ENCODE peak calls at places on chromosomes 5 and 9, in six cellular contexts. E is left ventricle myocardium inferior, H is fibroblast of lung, W is PC-3, Z is SK-N-SH, U is foreskin fibroblast. D is an unnamed sample.

GRCh38 chr5:38847549-38848341 is 1.9 kb downstream of the OSMR start:
- DNase-seq in E (no peak), H (no peak), W (peak; percentile 41), Z (no peak), U (peak; percentile 38), D (no peak)

GRCh38 chr9:21936161-21936560 is 58.0 kb downstream of the CDKN2A start:
- DNase-seq in E (no peak), H (no peak), W (no peak), Z (no peak), U (no peak), D (peak; percentile 23)

GRCh38 chr9:92163276-92163675 is 48.1 kb upstream of the SPTLC1 start:
- DNase-seq in E (no peak), H (no peak), W (no peak), Z (no peak), U (no peak), D (no peak)

GRCh38 chr9:83198336-83198735 is 135.4 kb upstream of the RASEF start:
- DNase-seq in E (no peak), H (no peak), W (no peak), Z (no peak), U (no peak), D (no peak)

GRCh38 chr9:109591691-109592090 is 93.6 kb upstream of the PTPN3 start:
- DNase-seq in E (no peak), H (no peak), W (no peak), Z (no peak), U (no peak), D (no peak)

GRCh38 chr9:91245432-91246313 is 116.0 kb downstream of the AUH start:
- DNase-seq in E (no peak), H (peak; percentile 39), W (peak; percentile 69), Z (no peak), U (peak; percentile 60), D (no peak)

GRCh38 chr5:178415353-178415752 is 174.8 kb downstream of the COL23A1 start:
- DNase-seq in E (no peak), H (no peak), W (no peak), Z (peak; percentile 13), U (no peak), D (no peak)

GRCh38 chr5:139137703-139138102 is 60.5 kb downstream of the SIL1 start:
- DNase-seq in E (no peak), H (peak; percentile 45), W (peak; percentile 14), Z (peak; percentile 47), U (peak; percentile 20), D (peak; percentile 6)

GRCh38 chr5:159975462-159976019 is 33.4 kb upstream of the TTC1 start:
- DNase-seq in E (no peak), H (peak; percentile 90), W (peak; percentile 66), Z (peak; percentile 36), U (peak; percentile 94), D (peak; percentile 97)

GRCh38 chr5:89396262-89396975 is 513.4 kb upstream of the MEF2C start:
- DNase-seq in E (no peak), H (peak; percentile 61), W (no peak), Z (no peak), U (peak; percentile 62), D (no peak)

GRCh38 chr9:93268551-93269314 is 84.8 kb downstream of the WNK2 start:
- DNase-seq in E (no peak), H (no peak), W (no peak), Z (peak; percentile 8), U (no peak), D (no peak)

GRCh38 chr9:104091708-104092107 is 2.4 kb upstream of the SMC2 start:
- DNase-seq in E (no peak), H (peak; percentile 89), W (no peak), Z (no peak), U (no peak), D (no peak)

GRCh38 chr5:12204761-12205160 is 300.5 kb upstream of the CTNND2 start:
- DNase-seq in E (no peak), H (no peak), W (no peak), Z (no peak), U (no peak), D (no peak)

GRCh38 chr9:127018935-127019334 is 103.5 kb downstream of the ANGPTL2 start:
- DNase-seq in E (no peak), H (peak; percentile 66), W (no peak), Z (no peak), U (peak; percentile 72), D (no peak)

GRCh38 chr5:141740885-141741284 is 58.9 kb upstream of the ARAP3 start:
- DNase-seq in E (no peak), H (no peak), W (no peak), Z (no peak), U (no peak), D (no peak)

GRCh38 chr5:69105996-69106906 is 12.4 kb downstream of the SLC30A5 start:
- DNase-seq in E (no peak), H (no peak), W (no peak), Z (peak; percentile 16), U (no peak), D (no peak)

GRCh38 chr5:5169466-5169865 is 29.3 kb downstream of the ADAMTS16 start:
- DNase-seq in E (no peak), H (no peak), W (no peak), Z (no peak), U (no peak), D (no peak)

GRCh38 chr9:91720313-91720712 is 229.7 kb downstream of the ROR2 start:
- DNase-seq in E (no peak), H (peak; percentile 27), W (no peak), Z (no peak), U (peak; percentile 29), D (no peak)

GRCh38 chr5:128427901-128428300 is 110.1 kb downstream of the FBN2 start:
- DNase-seq in E (no peak), H (no peak), W (no peak), Z (no peak), U (no peak), D (no peak)

GRCh38 chr5:55498466-55498865 is 36.3 kb downstream of the PLPP1 start:
- DNase-seq in E (no peak), H (peak; percentile 15), W (no peak), Z (no peak), U (no peak), D (no peak)

GRCh38 chr5:95720094-95720793 is 10.9 kb upstream of the RHOBTB3 start:
- DNase-seq in E (no peak), H (peak; percentile 32), W (no peak), Z (no peak), U (no peak), D (no peak)

GRCh38 chr9:134982311-134982710 is 64.6 kb upstream of the FCN1 start:
- DNase-seq in E (no peak), H (no peak), W (no peak), Z (no peak), U (no peak), D (no peak)

GRCh38 chr9:134984372-134985240 is 66.9 kb upstream of the FCN1 start:
- DNase-seq in E (no peak), H (no peak), W (no peak), Z (peak; percentile 53), U (no peak), D (no peak)

GRCh38 chr9:134983506-134984371 is 66.0 kb upstream of the FCN1 start:
- DNase-seq in E (no peak), H (no peak), W (no peak), Z (no peak), U (no peak), D (no peak)

GRCh38 chr9:134981829-134982228 is 64.1 kb upstream of the FCN1 start:
- DNase-seq in E (no peak), H (no peak), W (no peak), Z (no peak), U (no peak), D (no peak)

DNA sequence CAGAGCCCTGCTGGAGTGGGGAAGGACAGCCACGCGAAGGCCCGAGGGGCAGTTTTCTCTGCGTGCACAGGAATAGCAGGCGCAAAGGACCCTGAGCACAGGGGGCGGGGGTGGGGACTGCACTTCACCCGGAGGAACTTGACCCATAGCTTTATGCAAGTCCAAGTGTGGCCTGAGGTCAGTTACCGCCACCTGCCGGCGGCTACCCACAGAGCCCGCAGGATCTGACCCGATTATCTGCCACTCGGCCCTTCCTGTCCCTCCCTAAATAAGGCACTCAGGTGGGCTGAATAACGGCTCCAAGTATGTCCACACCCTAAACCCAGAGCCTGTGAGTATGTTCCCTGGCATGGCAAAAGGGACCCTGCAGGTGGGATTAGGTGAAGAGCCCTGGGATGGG is 65.4 kb upstream of the FCN1 start:
- DNase-seq in E (peak; percentile 58), H (no peak), W (peak; percentile 3), Z (no peak), U (no peak), D (no peak)
- TF ChIP-seq CTCF in E (peak; percentile 80), H (peak; percentile 31), W (peak; percentile 25), Z (no peak), U (no peak), D (peak; percentile 9)

DNA sequence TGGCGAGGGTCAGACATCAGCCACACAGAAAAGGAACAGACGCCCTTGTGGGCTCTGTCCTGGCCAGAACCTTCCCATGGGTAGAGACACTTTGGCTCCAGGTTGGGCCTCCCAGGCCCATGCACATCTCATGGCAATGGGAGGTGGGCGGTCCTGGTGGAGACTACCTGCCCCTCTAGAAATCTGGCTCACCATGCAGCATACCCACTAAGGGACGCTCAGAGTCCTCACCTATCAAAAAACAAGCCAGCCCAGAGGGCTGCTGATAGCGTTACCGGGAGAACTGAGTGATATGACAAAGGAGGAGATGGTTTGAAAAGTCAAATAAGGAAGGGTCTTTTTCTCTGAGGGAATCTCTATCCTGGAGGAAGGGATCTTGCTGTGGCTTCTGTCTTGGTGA is 62.1 kb downstream of the C5orf15 start:
- DNase-seq in E (no peak), H (no peak), W (no peak), Z (no peak), U (no peak), D (no peak)
- TF ChIP-seq CTCF in E (no peak), H (no peak), W (no peak), Z (no peak), U (no peak), D (no peak)

GRCh38 chr9:125238915-125239446 is 2.2 kb downstream of the HSPA5 start:
- DNase-seq in E (no peak), H (no peak), W (no peak), Z (no peak), U (no peak), D (no peak)

GRCh38 chr9:125239631-125240597 is 1.2 kb downstream of the HSPA5 start:
- DNase-seq in E (no peak), H (no peak), W (no peak), Z (no peak), U (no peak), D (no peak)

GRCh38 chr9:125240649-125240999 is 519 bp downstream of the HSPA5 start:
- DNase-seq in E (no peak), H (peak; percentile 28), W (peak; percentile 22), Z (no peak), U (peak; percentile 45), D (no peak)

GRCh38 chr9:125241863-125242739 is 958 bp upstream of the HSPA5 start:
- DNase-seq in E (peak; percentile 29), H (no peak), W (no peak), Z (peak; percentile 53), U (peak; percentile 54), D (peak; percentile 22)

GRCh38 chr9:125241000-125241862 is at the start of gene HSPA5:
- DNase-seq in E (peak; percentile 100), H (peak; percentile 99), W (peak; percentile 97), Z (peak; percentile 97), U (peak; percentile 100), D (peak; percentile 99)
- TF ChIP-seq CTCF in E (peak; percentile 28), H (no peak), W (no peak), Z (no peak), U (no peak), D (peak; percentile 33)

GRCh38 chr5:102830241-102830640 is 75.1 kb downstream of the PAM start:
- DNase-seq in E (no peak), H (no peak), W (no peak), Z (no peak), U (no peak), D (no peak)
- TF ChIP-seq CTCF in E (no peak), H (no peak), W (no peak), Z (no peak), U (no peak), D (no peak)

GRCh38 chr5:111360173-111360572 is 136.0 kb downstream of the CAMK4 start:
- DNase-seq in E (no peak), H (no peak), W (no peak), Z (no peak), U (no peak), D (no peak)
- TF ChIP-seq CTCF in E (no peak), H (no peak), W (no peak), Z (no peak), U (no peak), D (no peak)

D was measured in HFFc6.